ENCODE peak calls at places on chromosomes 1 and 21, in six cellular contexts. M is IMR-90, H is hepatocyte, J is H9, P is HepG2, N is SK-N-SH. D is an unnamed sample.

GRCh38 chr1:216670118-216670870 is 52.9 kb downstream of the ESRRG start:
- DNase-seq in P (peak), N (peak), M (peak), J (no peak), H (peak), D (no peak)

GRCh38 chr1:224333939-224334701 is 4.1 kb upstream of the NVL start:
- DNase-seq in N (no peak), H (no peak), J (no peak), P (no peak), M (peak), D (no peak)

GRCh38 chr1:198620951-198621824 is 17.7 kb upstream of the PTPRC start:
- DNase-seq in H (no peak), J (no peak), P (no peak), M (no peak), N (no peak), D (no peak)

GRCh38 chr1:116454940-116455339 is 81.9 kb downstream of the ATP1A1 start:
- DNase-seq in P (no peak), H (no peak), J (no peak), M (no peak), N (peak), D (no peak)

GRCh38 chr1:59704721-59705120 is 110.0 kb upstream of the HOOK1 start:
- DNase-seq in H (no peak), M (no peak), P (no peak), N (no peak), J (no peak), D (no peak)

GRCh38 chr21:38811257-38811656 is 5.5 kb downstream of the ETS2 start:
- DNase-seq in J (peak), N (no peak), P (no peak), M (peak), H (no peak), D (no peak)

GRCh38 chr21:17732306-17732705 is 86.8 kb downstream of the C21orf91 start:
- DNase-seq in N (peak), M (peak), H (no peak), J (no peak), P (no peak), D (no peak)

GRCh38 chr1:174693085-174693484 is 245.3 kb downstream of the GPR52 start:
- DNase-seq in M (no peak), H (no peak), P (no peak), J (no peak), N (no peak), D (no peak)

GRCh38 chr1:200794506-200795065 is 55.9 kb downstream of the CAMSAP2 start:
- DNase-seq in M (peak), J (no peak), H (no peak), N (no peak), P (no peak), D (no peak)

GRCh38 chr1:59013276-59013927 is 229.6 kb upstream of the JUN start:
- DNase-seq in J (peak), P (no peak), M (peak), H (peak), N (no peak), D (no peak)

GRCh38 chr1:221919743-221920142 is 177.9 kb upstream of the DUSP10 start:
- DNase-seq in N (no peak), M (no peak), J (no peak), H (no peak), P (no peak), D (no peak)

GRCh38 chr21:33968082-33968997 is 52.7 kb upstream of the ATP5PO start:
- DNase-seq in N (no peak), M (peak), J (no peak), P (peak), H (peak), D (no peak)

GRCh38 chr1:94527447-94528031 is 14.0 kb downstream of the F3 start:
- DNase-seq in M (peak), P (no peak), N (no peak), J (no peak), H (peak), D (peak)

GRCh38 chr1:82337635-82338034 is 536.9 kb downstream of the ADGRL2 start:
- DNase-seq in P (no peak), M (no peak), N (no peak), J (no peak), H (no peak), D (no peak)

GRCh38 chr1:37410080-37410479 is 64.3 kb upstream of the ZC3H12A start:
- DNase-seq in J (peak), P (no peak), N (no peak), H (no peak), M (no peak), D (no peak)

GRCh38 chr1:150477733-150478132 is 9.5 kb upstream of the TARS2 start:
- DNase-seq in N (no peak), H (peak), J (no peak), P (no peak), M (peak), D (peak)

GRCh38 chr1:5645135-5645399 is 347.2 kb downstream of the NPHP4 start:
- DNase-seq in N (no peak), P (no peak), H (no peak), M (no peak), J (peak), D (no peak)

GRCh38 chr1:107897428-107898339 is 67.3 kb downstream of the VAV3 start:
- DNase-seq in N (no peak), H (no peak), J (no peak), P (no peak), M (no peak), D (no peak)

GRCh38 chr1:32701421-32701911 is 1.1 kb downstream of the SYNC start:
- DNase-seq in M (no peak), J (no peak), N (no peak), P (no peak), H (no peak), D (no peak)
- H2AFZ ChIP-seq in M (peak), J (no peak), N (no peak), P (no peak), H (no peak), D (no peak)

DNA sequence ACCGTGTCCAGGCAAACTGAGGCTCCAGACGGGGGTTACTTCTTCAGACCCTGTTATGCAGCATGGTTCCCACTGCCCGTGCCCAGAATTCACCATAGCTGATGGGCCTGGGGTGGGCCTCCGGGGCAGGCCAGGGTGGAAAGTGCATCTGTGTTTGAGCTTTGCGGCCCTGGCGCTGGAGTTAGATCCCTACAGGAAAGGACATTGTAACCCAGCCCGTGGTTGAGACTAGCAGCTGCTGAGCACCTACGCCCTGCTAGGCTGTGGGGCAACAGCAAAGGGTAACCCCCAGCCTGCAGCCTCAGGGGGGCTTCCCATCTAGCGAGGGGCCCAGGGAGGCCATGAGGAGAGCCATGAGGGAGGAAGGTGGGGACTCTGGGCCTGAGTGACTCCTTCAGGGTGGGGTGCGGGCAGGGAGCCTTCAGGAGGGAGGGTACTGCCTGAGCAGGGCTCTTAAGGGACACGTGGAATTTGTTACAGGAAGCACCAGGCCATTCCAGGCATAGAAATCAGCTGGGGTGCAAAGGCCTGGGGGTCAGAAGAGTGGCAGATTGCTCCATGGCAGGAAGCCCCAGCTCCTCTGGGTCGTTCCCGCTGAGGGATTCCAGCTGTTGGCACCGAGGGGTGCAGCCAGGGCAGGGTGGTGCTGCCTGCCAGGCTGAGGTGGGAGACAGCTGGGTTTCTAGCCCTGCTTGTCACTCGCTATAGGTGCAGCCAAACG is 18.9 kb downstream of the TNFRSF1B start:
- DNase-seq in H (no peak), J (no peak), P (no peak), M (no peak), N (no peak), D (no peak)
- H2AFZ ChIP-seq in H (no peak), J (no peak), P (no peak), M (peak), N (no peak), D (no peak)

GRCh38 chr1:61078611-61079010 is 3.8 kb upstream of the NFIA start:
- DNase-seq in N (no peak), J (no peak), M (no peak), H (peak), P (no peak), D (no peak)

GRCh38 chr1:61079276-61079897 is 3.0 kb upstream of the NFIA start:
- DNase-seq in P (no peak), N (no peak), M (no peak), J (no peak), H (peak), D (no peak)

GRCh38 chr1:61079898-61080336 is 2.4 kb upstream of the NFIA start:
- DNase-seq in J (peak), M (peak), H (peak), P (peak), N (peak), D (peak)

GRCh38 chr1:61076728-61077675 is 5.4 kb upstream of the NFIA start:
- DNase-seq in N (peak), M (peak), P (peak), J (peak), H (peak), D (peak)

GRCh38 chr1:61077676-61078521 is 4.5 kb upstream of the NFIA start:
- DNase-seq in P (peak), N (peak), J (peak), H (peak), M (peak), D (peak)
- H2AFZ ChIP-seq in P (peak), N (peak), J (no peak), H (peak), M (no peak), D (peak)

GRCh38 chr21:42414553-42414927 is 10.8 kb downstream of the UBASH3A start:
- DNase-seq in H (no peak), M (no peak), J (no peak), P (no peak), N (no peak), D (no peak)
- H2AFZ ChIP-seq in H (no peak), M (no peak), J (no peak), P (no peak), N (no peak), D (no peak)

GRCh38 chr1:3195966-3196515 is 127.0 kb downstream of the PRDM16 start:
- DNase-seq in H (no peak), J (no peak), N (no peak), P (no peak), M (no peak), D (no peak)

GRCh38 chr1:3195480-3195815 is 126.4 kb downstream of the PRDM16 start:
- DNase-seq in J (no peak), N (no peak), P (no peak), M (no peak), H (no peak), D (no peak)

GRCh38 chr1:3198371-3199287 is 129.6 kb downstream of the PRDM16 start:
- DNase-seq in P (no peak), J (no peak), H (no peak), M (no peak), N (peak), D (no peak)

GRCh38 chr1:3196577-3197245 is 127.7 kb downstream of the PRDM16 start:
- DNase-seq in H (no peak), N (no peak), M (no peak), J (no peak), P (no peak), D (no peak)

GRCh38 chr1:3197781-3198316 is 128.8 kb downstream of the PRDM16 start:
- DNase-seq in N (no peak), P (peak), J (no peak), H (no peak), M (no peak), D (no peak)
- H2AFZ ChIP-seq in N (no peak), P (no peak), J (no peak), H (no peak), M (no peak), D (no peak)

GRCh38 chr1:26168410-26169167 is at the start of gene C1orf232:
- DNase-seq in N (no peak), M (no peak), P (no peak), J (no peak), H (peak), D (no peak)
- H2AFZ ChIP-seq in N (peak), M (peak), P (peak), J (no peak), H (peak), D (peak)

GRCh38 chr1:177351361-177352108 is 180.8 kb downstream of the BRINP2 start:
- DNase-seq in J (no peak), P (no peak), H (peak), N (no peak), M (no peak), D (no peak)
- H2AFZ ChIP-seq in J (no peak), P (no peak), H (no peak), N (no peak), M (peak), D (no peak)

DNA sequence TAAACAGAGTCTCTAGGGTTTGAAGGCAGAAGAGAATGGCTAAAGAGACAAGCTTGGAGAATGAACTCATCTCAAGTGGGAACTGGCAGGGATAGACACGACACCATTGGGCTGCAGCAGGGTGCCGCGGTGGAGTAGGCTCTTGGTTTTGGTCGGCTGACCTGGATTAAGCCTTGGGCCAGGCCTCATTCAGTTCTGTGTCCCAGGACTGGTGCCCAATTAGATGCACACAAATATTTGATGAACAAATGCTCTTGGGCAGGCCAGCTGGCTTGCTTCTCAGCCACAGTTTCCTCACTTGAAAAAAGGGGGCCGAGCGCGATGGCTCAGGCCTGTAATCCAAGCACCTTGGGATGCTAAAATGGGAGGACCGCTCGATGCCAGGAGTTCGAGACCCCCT is 53.4 kb upstream of the CITED4 start:
- DNase-seq in J (no peak), P (no peak), M (no peak), H (no peak), N (no peak), D (no peak)
- H2AFZ ChIP-seq in J (no peak), P (no peak), M (no peak), H (no peak), N (no peak), D (no peak)

DNA sequence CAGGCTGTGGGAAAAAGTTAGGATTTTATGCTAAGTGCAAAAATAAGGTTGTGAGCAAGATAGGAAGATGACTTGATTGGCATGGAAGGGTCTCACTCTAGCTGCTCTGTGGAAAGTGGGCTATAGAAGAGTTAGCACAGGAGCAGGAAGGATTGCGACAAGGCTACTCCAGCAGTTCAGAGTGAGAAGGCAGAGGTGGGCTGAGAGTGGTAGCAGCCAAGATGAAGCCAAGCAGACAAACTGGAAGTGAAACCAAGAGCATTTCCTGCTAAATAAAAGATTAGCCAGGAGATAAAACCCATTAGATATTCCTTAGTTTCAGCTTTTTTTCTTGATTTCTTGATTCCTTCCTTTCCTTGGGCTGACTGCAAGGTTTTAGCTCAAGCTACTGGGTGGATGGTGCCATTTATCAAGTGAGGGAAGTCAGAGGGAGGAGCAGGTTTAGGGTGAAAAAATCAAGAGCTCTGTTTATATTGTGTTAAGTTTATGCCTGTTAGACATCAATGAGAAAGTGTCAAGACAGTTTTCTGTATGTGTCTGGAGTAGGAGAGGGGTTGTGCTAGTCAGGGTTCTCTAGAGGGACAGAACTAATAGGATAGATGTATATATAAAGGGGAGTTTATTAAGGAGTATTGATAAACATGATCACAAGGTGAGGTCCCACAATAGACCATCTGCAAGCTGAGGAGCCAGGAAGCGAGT is 33.1 kb upstream of the ZNF644 start:
- DNase-seq in M (no peak), H (no peak), P (no peak), N (no peak), J (no peak), D (no peak)
- H2AFZ ChIP-seq in M (no peak), H (no peak), P (no peak), N (no peak), J (no peak), D (no peak)

GRCh38 chr1:84887261-84887934 is 5.6 kb downstream of the LPAR3 start:
- DNase-seq in M (peak), N (no peak), H (no peak), P (no peak), J (no peak), D (peak)

GRCh38 chr1:84888753-84889152 is 4.3 kb downstream of the LPAR3 start:
- DNase-seq in M (no peak), H (no peak), P (no peak), N (no peak), J (no peak), D (peak)

GRCh38 chr1:84884671-84885389 is 8.2 kb downstream of the LPAR3 start:
- DNase-seq in M (no peak), H (no peak), P (no peak), N (no peak), J (no peak), D (no peak)

GRCh38 chr1:84885469-84885868 is 7.5 kb downstream of the LPAR3 start:
- DNase-seq in M (no peak), J (no peak), P (no peak), H (no peak), N (no peak), D (no peak)

DNA sequence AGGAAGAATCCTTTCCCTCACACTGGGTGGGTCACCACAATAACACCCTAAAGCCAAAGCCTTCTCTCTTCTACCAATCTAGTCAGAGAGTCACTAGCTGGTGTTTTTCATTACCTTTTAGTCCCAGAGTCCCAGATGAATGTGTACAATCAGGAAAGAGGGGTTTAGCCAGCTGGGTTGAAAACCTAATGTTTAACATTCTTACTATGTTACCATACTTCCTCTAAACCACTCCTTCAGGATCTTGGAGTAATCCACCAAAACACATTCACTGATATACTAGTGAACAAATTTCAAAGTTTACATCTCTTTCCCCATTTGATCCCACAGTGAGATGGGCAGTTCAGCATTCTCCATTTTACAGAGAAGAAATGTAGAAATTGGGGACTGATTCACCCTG is 9.7 kb downstream of the LPAR3 start:
- DNase-seq in N (no peak), J (no peak), P (no peak), M (peak), H (no peak), D (no peak)
- H2AFZ ChIP-seq in N (no peak), J (no peak), P (no peak), M (peak), H (no peak), D (peak)